ENCODE peak calls at places on chromosomes 5 and 9, in five cellular contexts. G is neuronal stem cell, C is stomach, E is A549, H is iPS DF 6.9. X is an unnamed sample. For H3K9me3, the result is how much of the 10 kb centered on the place peaks cover.

GRCh38 chr5:15026011-15026481 is 154.5 kb upstream of the ANKH start:
- DNase-seq in C (no peak), H (no peak), E (no peak), G (no peak), X (no peak)

GRCh38 chr5:151094861-151095260 is 14.0 kb upstream of the TNIP1 start:
- DNase-seq in H (no peak), C (no peak), G (no peak), E (no peak), X (no peak)

GRCh38 chr5:56094579-56095361 is 100.0 kb upstream of the IL6ST start:
- DNase-seq in G (no peak), E (no peak), H (no peak), C (no peak), X (no peak)

GRCh38 chr5:66306844-66307315 is 162.8 kb downstream of the SREK1 start:
- DNase-seq in G (no peak), H (no peak), E (no peak), C (no peak), X (no peak)

GRCh38 chr5:149434162-149435014 is 55.3 kb upstream of the IL17B start:
- DNase-seq in C (peak), E (peak), H (no peak), G (peak), X (no peak)

GRCh38 chr5:149054416-149054815 is 8.4 kb downstream of the SH3TC2 start:
- DNase-seq in C (no peak), H (no peak), G (no peak), E (no peak), X (no peak)

GRCh38 chr5:65801332-65801731 is 79.3 kb downstream of the NLN start:
- DNase-seq in H (no peak), G (peak), E (no peak), C (no peak), X (no peak)

GRCh38 chr5:33146916-33147315 is 293.8 kb upstream of the TARS1 start:
- DNase-seq in H (no peak), G (no peak), E (peak), C (no peak), X (no peak)

GRCh38 chr5:139600336-139600949 is 39.3 kb downstream of the UBE2D2 start:
- DNase-seq in C (no peak), H (no peak), G (no peak), E (peak), X (no peak)

GRCh38 chr5:18745988-18746615 is 1111.8 kb downstream of the TAF11L14 start:
- DNase-seq in G (no peak), H (no peak), C (no peak), E (peak), X (no peak)

GRCh38 chr9:127767909-127768331 is 10.5 kb downstream of the SH2D3C start:
- DNase-seq in E (no peak), H (no peak), C (no peak), G (no peak), X (no peak)

GRCh38 chr9:98211260-98211659 is 18.8 kb upstream of the CORO2A start:
- DNase-seq in H (no peak), G (no peak), C (no peak), E (no peak), X (no peak)

GRCh38 chr5:171615201-171616001 is 170.2 kb upstream of the SMIM23 start:
- DNase-seq in H (no peak), C (no peak), E (no peak), G (peak), X (no peak)

DNA sequence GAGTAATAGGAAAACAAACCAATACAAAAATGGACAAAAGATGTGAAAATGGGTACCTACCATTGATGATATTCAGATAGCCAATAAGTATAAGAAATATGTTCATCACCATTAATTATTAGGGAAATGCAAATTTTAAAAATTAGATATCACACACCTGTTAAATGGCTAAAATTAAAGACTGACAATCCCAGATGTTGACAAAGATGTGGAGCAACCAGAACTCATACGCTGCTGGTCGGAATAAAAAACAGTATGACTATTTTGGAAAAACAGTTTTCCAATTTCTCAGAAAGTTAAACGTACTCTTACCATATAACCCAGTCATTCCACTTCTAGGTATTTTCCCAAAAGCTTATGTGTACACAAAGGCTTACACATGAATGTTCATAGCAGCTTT is 27.1 kb downstream of the TMEM267 start:
- DNase-seq in H (no peak), C (no peak), E (no peak), G (no peak), X (no peak)
- H3K9me3 ChIP-seq in H (under half), C (under half), E (under half), G (under half), X (under half)

GRCh38 chr9:138117836-138118235 is 240.3 kb downstream of the CACNA1B start:
- DNase-seq in E (no peak), H (no peak), G (no peak), C (no peak), X (no peak)
- H3K9me3 ChIP-seq in E (under half), H (under half), G (under half), C (under half), X (under half)

GRCh38 chr5:116303810-116304209 is 219.0 kb downstream of the COMMD10 start:
- DNase-seq in H (no peak), G (no peak), E (no peak), C (no peak), X (no peak)

GRCh38 chr5:116303340-116303739 is 218.5 kb downstream of the COMMD10 start:
- DNase-seq in H (no peak), C (no peak), E (no peak), G (no peak), X (no peak)

GRCh38 chr5:116313366-116313765 is 228.5 kb downstream of the COMMD10 start:
- DNase-seq in H (no peak), G (no peak), C (no peak), E (no peak), X (no peak)

GRCh38 chr5:116305899-116306298 is 221.1 kb downstream of the COMMD10 start:
- DNase-seq in C (no peak), G (no peak), E (no peak), H (no peak), X (no peak)

DNA sequence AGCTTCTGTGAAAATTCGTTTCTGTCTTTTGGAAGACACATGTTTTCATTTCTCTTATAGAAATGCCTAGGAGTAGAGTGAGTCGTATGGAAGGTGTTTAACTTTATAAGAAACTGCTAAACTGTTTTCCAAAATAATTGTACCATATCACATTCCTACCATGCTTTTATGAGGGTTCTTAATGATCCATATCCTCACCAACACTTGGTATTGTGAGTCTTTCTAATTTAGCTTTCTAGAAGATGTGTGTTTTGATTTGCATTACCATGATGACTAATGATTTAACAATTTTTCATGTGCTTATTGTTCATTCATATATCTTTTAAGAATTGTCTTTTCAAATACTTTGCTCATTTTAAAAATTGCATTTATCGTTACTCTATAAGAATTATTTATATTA is 223.6 kb downstream of the COMMD10 start:
- DNase-seq in G (no peak), C (no peak), H (no peak), E (peak), X (no peak)
- H3K9me3 ChIP-seq in G (under half), C (under half), H (under half), E (under half), X (under half)

GRCh38 chr5:178532666-178533065 is 57.5 kb downstream of the COL23A1 start:
- DNase-seq in C (no peak), H (no peak), G (no peak), E (no peak), X (no peak)

GRCh38 chr5:178532236-178532635 is 58.0 kb downstream of the COL23A1 start:
- DNase-seq in G (no peak), E (no peak), C (no peak), H (no peak), X (no peak)

GRCh38 chr5:178531786-178532185 is 58.4 kb downstream of the COL23A1 start:
- DNase-seq in H (no peak), C (no peak), G (no peak), E (no peak), X (no peak)

GRCh38 chr5:178529080-178529479 is 61.1 kb downstream of the COL23A1 start:
- DNase-seq in E (no peak), G (no peak), C (no peak), H (no peak), X (no peak)

GRCh38 chr5:178530526-178530925 is 59.7 kb downstream of the COL23A1 start:
- DNase-seq in E (no peak), G (no peak), C (no peak), H (no peak), X (no peak)
- H3K9me3 ChIP-seq in E (under half), G (under half), C (under half), H (under half), X (under half)

DNA sequence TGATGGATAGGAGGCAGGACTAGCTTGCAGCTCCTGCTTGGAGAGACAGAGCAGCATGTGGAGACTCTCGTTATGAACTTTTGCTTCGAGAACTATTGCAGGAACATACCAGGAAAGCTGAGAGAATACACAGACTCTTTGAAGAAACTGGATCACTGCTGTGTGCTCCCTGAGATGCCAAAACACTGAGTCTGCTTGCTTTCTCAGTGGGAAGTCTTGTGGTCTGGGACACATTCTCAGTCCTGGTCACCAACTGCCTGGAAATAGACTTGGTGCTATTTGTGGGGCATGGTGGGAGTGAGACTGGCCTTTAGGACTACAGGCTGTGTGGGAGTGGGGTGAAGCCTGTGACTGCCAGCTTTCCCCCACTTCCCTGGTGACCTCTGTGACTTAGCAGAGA is 252.6 kb downstream of the MED10 start:
- DNase-seq in G (no peak), H (no peak), E (no peak), C (no peak), X (no peak)
- H3K9me3 ChIP-seq in G (under half), H (under half), E (under half), C (under half), X (under half)

GRCh38 chr5:103428923-103429322 is 133.7 kb downstream of the NUDT12 start:
- DNase-seq in C (no peak), H (no peak), E (no peak), G (no peak), X (no peak)

GRCh38 chr5:103428411-103428871 is 134.1 kb downstream of the NUDT12 start:
- DNase-seq in G (no peak), E (no peak), C (peak), H (no peak), X (no peak)

GRCh38 chr5:103424453-103425205 is 138.0 kb downstream of the NUDT12 start:
- DNase-seq in C (no peak), E (no peak), G (no peak), H (no peak), X (no peak)

GRCh38 chr5:103425686-103426454 is 136.7 kb downstream of the NUDT12 start:
- DNase-seq in H (no peak), E (no peak), G (no peak), C (no peak), X (no peak)

DNA sequence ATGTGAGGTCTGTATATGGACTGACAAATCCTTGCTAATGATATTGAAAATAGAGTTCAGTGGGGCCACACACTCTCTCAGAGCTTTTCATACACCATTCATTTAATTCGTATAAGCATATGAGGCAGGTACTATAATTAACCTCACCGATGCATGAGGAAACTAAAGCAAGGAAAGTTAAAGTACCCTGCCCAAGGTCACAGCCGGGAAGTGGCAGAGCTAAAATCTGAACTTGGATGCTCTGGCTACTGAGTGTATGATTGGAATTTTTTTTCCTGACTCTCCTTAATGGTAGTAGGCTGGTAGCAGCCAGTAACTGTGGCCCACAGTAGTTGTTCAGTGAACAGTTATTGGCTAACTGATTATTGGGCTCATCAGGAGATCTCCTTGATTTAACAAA is 135.3 kb downstream of the NUDT12 start:
- DNase-seq in H (no peak), G (no peak), E (no peak), C (no peak), X (no peak)
- H3K9me3 ChIP-seq in H (under half), G (under half), E (under half), C (under half), X (under half)